ENCODE peak calls at places on chromosomes 6 and 20, in six cellular contexts. L, S, W, T, M and N are unnamed samples.

GRCh38 chr20:21511850-21512633 is 1.8 kb downstream of the NKX2-2 start:
- DNase-seq in L (no peak), S (no peak), W (no peak), T (no peak), M (no peak), N (no peak)

GRCh38 chr20:48238326-48238725 is 453.0 kb upstream of the SULF2 start:
- DNase-seq in L (no peak), S (no peak), W (no peak), T (peak; percentile 84), M (no peak), N (peak; percentile 9)

GRCh38 chr20:19492937-19493336 is 265.1 kb upstream of the RIN2 start:
- DNase-seq in L (no peak), S (no peak), W (no peak), T (no peak), M (no peak), N (no peak)

GRCh38 chr6:53547166-53547814 is 2.4 kb upstream of the GCLC start:
- DNase-seq in L (no peak), S (no peak), W (no peak), T (no peak), M (no peak), N (no peak)

GRCh38 chr6:164168595-164168994 is 754.1 kb downstream of the QKI start:
- DNase-seq in L (no peak), S (no peak), W (no peak), T (no peak), M (no peak), N (no peak)

GRCh38 chr20:32333181-32333987 is 24.7 kb upstream of the ASXL1 start:
- DNase-seq in L (no peak), S (no peak), W (no peak), T (no peak), M (no peak), N (no peak)

GRCh38 chr6:136334853-136335252 is 45.2 kb upstream of the BCLAF1 start:
- DNase-seq in L (no peak), S (no peak), W (no peak), T (no peak), M (no peak), N (no peak)

GRCh38 chr6:54335871-54336270 is 27.6 kb downstream of the TINAG start:
- DNase-seq in L (no peak), S (no peak), W (no peak), T (peak; percentile 97), M (no peak), N (peak; percentile 90)

GRCh38 chr6:124255296-124255695 is 451.6 kb downstream of the NKAIN2 start:
- DNase-seq in L (no peak), S (no peak), W (no peak), T (no peak), M (no peak), N (no peak)

GRCh38 chr6:90397929-90398674 is 101.5 kb upstream of the BACH2 start:
- DNase-seq in L (no peak), S (peak; percentile 84), W (peak; percentile 69), T (no peak), M (no peak), N (no peak)

GRCh38 chr6:24064106-24064505 is 61.9 kb upstream of the NRSN1 start:
- DNase-seq in L (no peak), S (no peak), W (no peak), T (no peak), M (peak; percentile 8), N (no peak)